ENCODE peak calls at places on chromosome 7, in nine cellular contexts. One of them, this sample, is unnamed.

GRCh38 chr7:158704524-158705233 is at the start of gene NCAPG2:
- DNase-seq in HFFc6: peak
- DNase-seq in stimulated activated CD8-positive, alpha-beta memory T cell treated with anti-CD3 and anti-CD28 coated beads, Interleukin-12 subunit alpha, Interleukin-12 subunit beta, amount 100 ng/mL, for 4 hours: peak
- DNase-seq in LoVo: peak
- DNase-seq in midbrain: peak
- DNase-seq in T-helper 9 cell: peak
- DNase-seq in posterior cingulate gyrus: peak
- DNase-seq in foreskin fibroblast: peak
- DNase-seq in esophagus squamous epithelium: peak
- DNase-seq in this sample: peak

GRCh38 chr7:107939472-107940145 is 48.6 kb downstream of the DLD start:
- DNase-seq in posterior cingulate gyrus: peak
- DNase-seq in midbrain: no peak
- DNase-seq in foreskin fibroblast: peak
- DNase-seq in LoVo: no peak
- DNase-seq in T-helper 9 cell: no peak
- DNase-seq in HFFc6: peak
- DNase-seq in esophagus squamous epithelium: no peak
- DNase-seq in stimulated activated CD8-positive, alpha-beta memory T cell treated with anti-CD3 and anti-CD28 coated beads, Interleukin-12 subunit alpha, Interleukin-12 subunit beta, amount 100 ng/mL, for 4 hours: no peak
- DNase-seq in this sample: no peak

GRCh38 chr7:132777956-132778355 is 201.7 kb upstream of the PLXNA4 start:
- DNase-seq in T-helper 9 cell: no peak
- DNase-seq in foreskin fibroblast: no peak
- DNase-seq in LoVo: no peak
- DNase-seq in posterior cingulate gyrus: no peak
- DNase-seq in midbrain: no peak
- DNase-seq in HFFc6: no peak
- DNase-seq in stimulated activated CD8-positive, alpha-beta memory T cell treated with anti-CD3 and anti-CD28 coated beads, Interleukin-12 subunit alpha, Interleukin-12 subunit beta, amount 100 ng/mL, for 4 hours: no peak
- DNase-seq in esophagus squamous epithelium: no peak
- DNase-seq in this sample: no peak

GRCh38 chr7:131522325-131522920 is 34.0 kb downstream of the PODXL start:
- DNase-seq in posterior cingulate gyrus: peak
- DNase-seq in esophagus squamous epithelium: no peak
- DNase-seq in foreskin fibroblast: no peak
- DNase-seq in midbrain: no peak
- DNase-seq in HFFc6: no peak
- DNase-seq in LoVo: peak
- DNase-seq in T-helper 9 cell: no peak
- DNase-seq in stimulated activated CD8-positive, alpha-beta memory T cell treated with anti-CD3 and anti-CD28 coated beads, Interleukin-12 subunit alpha, Interleukin-12 subunit beta, amount 100 ng/mL, for 4 hours: no peak
- DNase-seq in this sample: peak

GRCh38 chr7:11795231-11795630 is 36.8 kb downstream of the THSD7A start:
- DNase-seq in esophagus squamous epithelium: no peak
- DNase-seq in LoVo: no peak
- DNase-seq in HFFc6: no peak
- DNase-seq in T-helper 9 cell: no peak
- DNase-seq in posterior cingulate gyrus: no peak
- DNase-seq in stimulated activated CD8-positive, alpha-beta memory T cell treated with anti-CD3 and anti-CD28 coated beads, Interleukin-12 subunit alpha, Interleukin-12 subunit beta, amount 100 ng/mL, for 4 hours: no peak
- DNase-seq in midbrain: no peak
- DNase-seq in foreskin fibroblast: no peak
- DNase-seq in this sample: no peak

GRCh38 chr7:142629588-142630260 is 119.5 kb upstream of the PRSS1 start:
- DNase-seq in T-helper 9 cell: no peak
- DNase-seq in foreskin fibroblast: peak
- DNase-seq in LoVo: no peak
- DNase-seq in esophagus squamous epithelium: no peak
- DNase-seq in midbrain: no peak
- DNase-seq in stimulated activated CD8-positive, alpha-beta memory T cell treated with anti-CD3 and anti-CD28 coated beads, Interleukin-12 subunit alpha, Interleukin-12 subunit beta, amount 100 ng/mL, for 4 hours: no peak
- DNase-seq in posterior cingulate gyrus: no peak
- DNase-seq in HFFc6: peak
- DNase-seq in this sample: no peak

GRCh38 chr7:107277331-107277730 is 108.5 kb downstream of the HBP1 start:
- DNase-seq in midbrain: no peak
- DNase-seq in stimulated activated CD8-positive, alpha-beta memory T cell treated with anti-CD3 and anti-CD28 coated beads, Interleukin-12 subunit alpha, Interleukin-12 subunit beta, amount 100 ng/mL, for 4 hours: no peak
- DNase-seq in HFFc6: no peak
- DNase-seq in LoVo: no peak
- DNase-seq in posterior cingulate gyrus: no peak
- DNase-seq in T-helper 9 cell: no peak
- DNase-seq in foreskin fibroblast: no peak
- DNase-seq in esophagus squamous epithelium: no peak
- DNase-seq in this sample: no peak

GRCh38 chr7:40223451-40224112 is 88.8 kb downstream of the SUGCT start:
- DNase-seq in HFFc6: no peak
- DNase-seq in posterior cingulate gyrus: no peak
- DNase-seq in T-helper 9 cell: no peak
- DNase-seq in foreskin fibroblast: peak
- DNase-seq in midbrain: no peak
- DNase-seq in esophagus squamous epithelium: no peak
- DNase-seq in stimulated activated CD8-positive, alpha-beta memory T cell treated with anti-CD3 and anti-CD28 coated beads, Interleukin-12 subunit alpha, Interleukin-12 subunit beta, amount 100 ng/mL, for 4 hours: no peak
- DNase-seq in LoVo: no peak
- DNase-seq in this sample: no peak

GRCh38 chr7:45874408-45875131 is 1.7 kb upstream of the CCDC201 start:
- DNase-seq in LoVo: peak
- DNase-seq in midbrain: no peak
- DNase-seq in T-helper 9 cell: no peak
- DNase-seq in HFFc6: peak
- DNase-seq in esophagus squamous epithelium: no peak
- DNase-seq in stimulated activated CD8-positive, alpha-beta memory T cell treated with anti-CD3 and anti-CD28 coated beads, Interleukin-12 subunit alpha, Interleukin-12 subunit beta, amount 100 ng/mL, for 4 hours: no peak
- DNase-seq in foreskin fibroblast: peak
- DNase-seq in posterior cingulate gyrus: no peak
- DNase-seq in this sample: no peak

GRCh38 chr7:105178177-105178576 is 164.2 kb downstream of the KMT2E start:
- DNase-seq in stimulated activated CD8-positive, alpha-beta memory T cell treated with anti-CD3 and anti-CD28 coated beads, Interleukin-12 subunit alpha, Interleukin-12 subunit beta, amount 100 ng/mL, for 4 hours: no peak
- DNase-seq in midbrain: peak
- DNase-seq in LoVo: no peak
- DNase-seq in T-helper 9 cell: no peak
- DNase-seq in posterior cingulate gyrus: no peak
- DNase-seq in HFFc6: no peak
- DNase-seq in esophagus squamous epithelium: no peak
- DNase-seq in foreskin fibroblast: no peak
- DNase-seq in this sample: no peak

GRCh38 chr7:2299131-2299829 is 15.0 kb downstream of the SNX8 start:
- DNase-seq in stimulated activated CD8-positive, alpha-beta memory T cell treated with anti-CD3 and anti-CD28 coated beads, Interleukin-12 subunit alpha, Interleukin-12 subunit beta, amount 100 ng/mL, for 4 hours: no peak
- DNase-seq in posterior cingulate gyrus: peak
- DNase-seq in esophagus squamous epithelium: no peak
- DNase-seq in midbrain: no peak
- DNase-seq in foreskin fibroblast: peak
- DNase-seq in HFFc6: peak
- DNase-seq in T-helper 9 cell: no peak
- DNase-seq in LoVo: no peak
- DNase-seq in this sample: no peak

GRCh38 chr7:116955340-116955739 is 2.0 kb downstream of the ST7 start:
- DNase-seq in posterior cingulate gyrus: no peak
- DNase-seq in esophagus squamous epithelium: no peak
- DNase-seq in T-helper 9 cell: no peak
- DNase-seq in LoVo: no peak
- DNase-seq in midbrain: peak
- DNase-seq in stimulated activated CD8-positive, alpha-beta memory T cell treated with anti-CD3 and anti-CD28 coated beads, Interleukin-12 subunit alpha, Interleukin-12 subunit beta, amount 100 ng/mL, for 4 hours: no peak
- DNase-seq in foreskin fibroblast: no peak
- DNase-seq in HFFc6: no peak
- DNase-seq in this sample: no peak

GRCh38 chr7:77455334-77455733 is 39.2 kb upstream of the GSAP start:
- DNase-seq in posterior cingulate gyrus: no peak
- DNase-seq in foreskin fibroblast: peak
- DNase-seq in HFFc6: peak
- DNase-seq in LoVo: no peak
- DNase-seq in stimulated activated CD8-positive, alpha-beta memory T cell treated with anti-CD3 and anti-CD28 coated beads, Interleukin-12 subunit alpha, Interleukin-12 subunit beta, amount 100 ng/mL, for 4 hours: no peak
- DNase-seq in T-helper 9 cell: no peak
- DNase-seq in midbrain: peak
- DNase-seq in esophagus squamous epithelium: no peak
- DNase-seq in this sample: no peak

GRCh38 chr7:2950578-2950977 is 93.1 kb downstream of the CARD11 start:
- DNase-seq in stimulated activated CD8-positive, alpha-beta memory T cell treated with anti-CD3 and anti-CD28 coated beads, Interleukin-12 subunit alpha, Interleukin-12 subunit beta, amount 100 ng/mL, for 4 hours: no peak
- DNase-seq in foreskin fibroblast: no peak
- DNase-seq in LoVo: no peak
- DNase-seq in esophagus squamous epithelium: no peak
- DNase-seq in posterior cingulate gyrus: no peak
- DNase-seq in midbrain: no peak
- DNase-seq in HFFc6: no peak
- DNase-seq in T-helper 9 cell: no peak
- DNase-seq in this sample: no peak

GRCh38 chr7:154409703-154410311 is 357.6 kb downstream of the DPP6 start:
- DNase-seq in stimulated activated CD8-positive, alpha-beta memory T cell treated with anti-CD3 and anti-CD28 coated beads, Interleukin-12 subunit alpha, Interleukin-12 subunit beta, amount 100 ng/mL, for 4 hours: no peak
- DNase-seq in posterior cingulate gyrus: no peak
- DNase-seq in midbrain: peak
- DNase-seq in LoVo: peak
- DNase-seq in foreskin fibroblast: peak
- DNase-seq in esophagus squamous epithelium: no peak
- DNase-seq in T-helper 9 cell: no peak
- DNase-seq in HFFc6: no peak
- DNase-seq in this sample: peak

GRCh38 chr7:156703209-156703608 is 62.6 kb downstream of the RNF32 start:
- DNase-seq in esophagus squamous epithelium: no peak
- DNase-seq in foreskin fibroblast: no peak
- DNase-seq in LoVo: no peak
- DNase-seq in midbrain: no peak
- DNase-seq in HFFc6: no peak
- DNase-seq in stimulated activated CD8-positive, alpha-beta memory T cell treated with anti-CD3 and anti-CD28 coated beads, Interleukin-12 subunit alpha, Interleukin-12 subunit beta, amount 100 ng/mL, for 4 hours: no peak
- DNase-seq in posterior cingulate gyrus: no peak
- DNase-seq in T-helper 9 cell: no peak
- DNase-seq in this sample: no peak

GRCh38 chr7:98165827-98166667 is 45.2 kb upstream of the BHLHA15 start:
- DNase-seq in LoVo: peak
- DNase-seq in midbrain: peak
- DNase-seq in HFFc6: no peak
- DNase-seq in esophagus squamous epithelium: no peak
- DNase-seq in foreskin fibroblast: peak
- DNase-seq in posterior cingulate gyrus: peak
- DNase-seq in stimulated activated CD8-positive, alpha-beta memory T cell treated with anti-CD3 and anti-CD28 coated beads, Interleukin-12 subunit alpha, Interleukin-12 subunit beta, amount 100 ng/mL, for 4 hours: peak
- DNase-seq in T-helper 9 cell: peak
- DNase-seq in this sample: peak

GRCh38 chr7:73718905-73719805 is at the start of gene STX1A:
- DNase-seq in LoVo: peak
- DNase-seq in midbrain: peak
- DNase-seq in HFFc6: peak
- DNase-seq in posterior cingulate gyrus: no peak
- DNase-seq in esophagus squamous epithelium: no peak
- DNase-seq in T-helper 9 cell: peak
- DNase-seq in stimulated activated CD8-positive, alpha-beta memory T cell treated with anti-CD3 and anti-CD28 coated beads, Interleukin-12 subunit alpha, Interleukin-12 subunit beta, amount 100 ng/mL, for 4 hours: peak
- DNase-seq in foreskin fibroblast: peak
- DNase-seq in this sample: peak

GRCh38 chr7:34759477-34760125 is 101.6 kb downstream of the NPSR1 start:
- DNase-seq in esophagus squamous epithelium: no peak
- DNase-seq in foreskin fibroblast: peak
- DNase-seq in T-helper 9 cell: no peak
- DNase-seq in LoVo: peak
- DNase-seq in stimulated activated CD8-positive, alpha-beta memory T cell treated with anti-CD3 and anti-CD28 coated beads, Interleukin-12 subunit alpha, Interleukin-12 subunit beta, amount 100 ng/mL, for 4 hours: no peak
- DNase-seq in HFFc6: peak
- DNase-seq in posterior cingulate gyrus: no peak
- DNase-seq in midbrain: peak
- DNase-seq in this sample: peak

GRCh38 chr7:108442039-108442568 is 14.1 kb downstream of the NRCAM start:
- DNase-seq in LoVo: no peak
- DNase-seq in T-helper 9 cell: no peak
- DNase-seq in stimulated activated CD8-positive, alpha-beta memory T cell treated with anti-CD3 and anti-CD28 coated beads, Interleukin-12 subunit alpha, Interleukin-12 subunit beta, amount 100 ng/mL, for 4 hours: no peak
- DNase-seq in foreskin fibroblast: peak
- DNase-seq in HFFc6: no peak
- DNase-seq in midbrain: no peak
- DNase-seq in posterior cingulate gyrus: no peak
- DNase-seq in esophagus squamous epithelium: no peak
- DNase-seq in this sample: no peak

GRCh38 chr7:125061776-125062397 is 132.3 kb upstream of the POT1 start:
- DNase-seq in midbrain: no peak
- DNase-seq in HFFc6: no peak
- DNase-seq in stimulated activated CD8-positive, alpha-beta memory T cell treated with anti-CD3 and anti-CD28 coated beads, Interleukin-12 subunit alpha, Interleukin-12 subunit beta, amount 100 ng/mL, for 4 hours: no peak
- DNase-seq in esophagus squamous epithelium: no peak
- DNase-seq in foreskin fibroblast: peak
- DNase-seq in T-helper 9 cell: no peak
- DNase-seq in posterior cingulate gyrus: no peak
- DNase-seq in LoVo: no peak
- DNase-seq in this sample: peak

GRCh38 chr7:121330053-121330833 is 1.4 kb downstream of the WNT16 start:
- DNase-seq in foreskin fibroblast: peak
- DNase-seq in stimulated activated CD8-positive, alpha-beta memory T cell treated with anti-CD3 and anti-CD28 coated beads, Interleukin-12 subunit alpha, Interleukin-12 subunit beta, amount 100 ng/mL, for 4 hours: no peak
- DNase-seq in esophagus squamous epithelium: no peak
- DNase-seq in midbrain: no peak
- DNase-seq in T-helper 9 cell: no peak
- DNase-seq in posterior cingulate gyrus: peak
- DNase-seq in HFFc6: no peak
- DNase-seq in LoVo: peak
- DNase-seq in this sample: peak

GRCh38 chr7:111083423-111083822 is 7.5 kb upstream of the LRRN3 start:
- DNase-seq in foreskin fibroblast: peak
- DNase-seq in posterior cingulate gyrus: no peak
- DNase-seq in stimulated activated CD8-positive, alpha-beta memory T cell treated with anti-CD3 and anti-CD28 coated beads, Interleukin-12 subunit alpha, Interleukin-12 subunit beta, amount 100 ng/mL, for 4 hours: no peak
- DNase-seq in midbrain: no peak
- DNase-seq in HFFc6: no peak
- DNase-seq in T-helper 9 cell: no peak
- DNase-seq in LoVo: no peak
- DNase-seq in esophagus squamous epithelium: no peak
- DNase-seq in this sample: no peak

GRCh38 chr7:130114374-130114773 is 44.0 kb downstream of the KLHDC10 start:
- DNase-seq in posterior cingulate gyrus: no peak
- DNase-seq in stimulated activated CD8-positive, alpha-beta memory T cell treated with anti-CD3 and anti-CD28 coated beads, Interleukin-12 subunit alpha, Interleukin-12 subunit beta, amount 100 ng/mL, for 4 hours: no peak
- DNase-seq in esophagus squamous epithelium: no peak
- DNase-seq in LoVo: no peak
- DNase-seq in midbrain: no peak
- DNase-seq in T-helper 9 cell: no peak
- DNase-seq in HFFc6: no peak
- DNase-seq in foreskin fibroblast: no peak
- DNase-seq in this sample: no peak

GRCh38 chr7:120775703-120776265 is 82.2 kb downstream of the TSPAN12 start:
- DNase-seq in stimulated activated CD8-positive, alpha-beta memory T cell treated with anti-CD3 and anti-CD28 coated beads, Interleukin-12 subunit alpha, Interleukin-12 subunit beta, amount 100 ng/mL, for 4 hours: no peak
- DNase-seq in HFFc6: no peak
- DNase-seq in foreskin fibroblast: no peak
- DNase-seq in T-helper 9 cell: no peak
- DNase-seq in midbrain: no peak
- DNase-seq in esophagus squamous epithelium: no peak
- DNase-seq in LoVo: no peak
- DNase-seq in posterior cingulate gyrus: no peak
- DNase-seq in this sample: no peak

GRCh38 chr7:100726998-100727761 is 6.2 kb upstream of the ZAN start:
- DNase-seq in T-helper 9 cell: no peak
- DNase-seq in foreskin fibroblast: peak
- DNase-seq in posterior cingulate gyrus: no peak
- DNase-seq in esophagus squamous epithelium: no peak
- DNase-seq in LoVo: no peak
- DNase-seq in midbrain: no peak
- DNase-seq in stimulated activated CD8-positive, alpha-beta memory T cell treated with anti-CD3 and anti-CD28 coated beads, Interleukin-12 subunit alpha, Interleukin-12 subunit beta, amount 100 ng/mL, for 4 hours: no peak
- DNase-seq in HFFc6: peak
- DNase-seq in this sample: no peak

GRCh38 chr7:122135275-122135674 is 8.8 kb downstream of the AASS start:
- DNase-seq in foreskin fibroblast: no peak
- DNase-seq in stimulated activated CD8-positive, alpha-beta memory T cell treated with anti-CD3 and anti-CD28 coated beads, Interleukin-12 subunit alpha, Interleukin-12 subunit beta, amount 100 ng/mL, for 4 hours: no peak
- DNase-seq in HFFc6: no peak
- DNase-seq in esophagus squamous epithelium: no peak
- DNase-seq in posterior cingulate gyrus: no peak
- DNase-seq in midbrain: no peak
- DNase-seq in T-helper 9 cell: no peak
- DNase-seq in LoVo: no peak
- DNase-seq in this sample: no peak

GRCh38 chr7:20906791-20907190 is 120.1 kb upstream of the SP8 start:
- DNase-seq in T-helper 9 cell: no peak
- DNase-seq in LoVo: no peak
- DNase-seq in esophagus squamous epithelium: no peak
- DNase-seq in stimulated activated CD8-positive, alpha-beta memory T cell treated with anti-CD3 and anti-CD28 coated beads, Interleukin-12 subunit alpha, Interleukin-12 subunit beta, amount 100 ng/mL, for 4 hours: no peak
- DNase-seq in midbrain: no peak
- DNase-seq in posterior cingulate gyrus: no peak
- DNase-seq in HFFc6: no peak
- DNase-seq in foreskin fibroblast: no peak
- DNase-seq in this sample: no peak

GRCh38 chr7:105806592-105807266 is 69.7 kb downstream of the ATXN7L1 start:
- DNase-seq in T-helper 9 cell: no peak
- DNase-seq in esophagus squamous epithelium: no peak
- DNase-seq in stimulated activated CD8-positive, alpha-beta memory T cell treated with anti-CD3 and anti-CD28 coated beads, Interleukin-12 subunit alpha, Interleukin-12 subunit beta, amount 100 ng/mL, for 4 hours: peak
- DNase-seq in LoVo: peak
- DNase-seq in foreskin fibroblast: peak
- DNase-seq in midbrain: no peak
- DNase-seq in posterior cingulate gyrus: no peak
- DNase-seq in HFFc6: peak
- DNase-seq in this sample: no peak

GRCh38 chr7:143396625-143397556 is 11.8 kb downstream of the EPHA1 start:
- DNase-seq in LoVo: no peak
- DNase-seq in midbrain: no peak
- DNase-seq in foreskin fibroblast: peak
- DNase-seq in esophagus squamous epithelium: no peak
- DNase-seq in posterior cingulate gyrus: peak
- DNase-seq in stimulated activated CD8-positive, alpha-beta memory T cell treated with anti-CD3 and anti-CD28 coated beads, Interleukin-12 subunit alpha, Interleukin-12 subunit beta, amount 100 ng/mL, for 4 hours: no peak
- DNase-seq in T-helper 9 cell: no peak
- DNase-seq in HFFc6: no peak
- DNase-seq in this sample: no peak

GRCh38 chr7:149692056-149692455 is 81.3 kb downstream of the ZNF467 start:
- DNase-seq in LoVo: no peak
- DNase-seq in HFFc6: no peak
- DNase-seq in stimulated activated CD8-positive, alpha-beta memory T cell treated with anti-CD3 and anti-CD28 coated beads, Interleukin-12 subunit alpha, Interleukin-12 subunit beta, amount 100 ng/mL, for 4 hours: no peak
- DNase-seq in posterior cingulate gyrus: no peak
- DNase-seq in midbrain: no peak
- DNase-seq in T-helper 9 cell: no peak
- DNase-seq in esophagus squamous epithelium: no peak
- DNase-seq in foreskin fibroblast: no peak
- DNase-seq in this sample: no peak